ENCODE peak calls at places on chromosomes 5 and 9, in eight cellular contexts. One of them, this sample, is unnamed.

GRCh38 chr5:76402880-76403712 is at the start of gene IQGAP2:
- DNase-seq in progenitor cell of endocrine pancreas: peak; percentile 81
- DNase-seq in midbrain: peak; percentile 14
- DNase-seq in NCI-H460: peak; percentile 46
- DNase-seq in GM10248: peak; percentile 88
- DNase-seq in CD8-positive, alpha-beta memory T cell: peak; percentile 94
- DNase-seq in HT-29: peak; percentile 81
- DNase-seq in activated T-cell treated with anti-CD3 and anti-CD28 coated beads for 48 hours: peak; percentile 81
- DNase-seq in this sample: peak; percentile 89

GRCh38 chr9:110069326-110070248 is 138.4 kb downstream of the C9orf152 start:
- DNase-seq in progenitor cell of endocrine pancreas: no peak
- DNase-seq in midbrain: no peak
- DNase-seq in NCI-H460: no peak
- DNase-seq in GM10248: no peak
- DNase-seq in CD8-positive, alpha-beta memory T cell: no peak
- DNase-seq in HT-29: no peak
- DNase-seq in activated T-cell treated with anti-CD3 and anti-CD28 coated beads for 48 hours: no peak
- DNase-seq in this sample: no peak

GRCh38 chr9:34522091-34522887 is 501 bp downstream of the ENHO start:
- DNase-seq in progenitor cell of endocrine pancreas: no peak
- DNase-seq in midbrain: no peak
- DNase-seq in NCI-H460: no peak
- DNase-seq in GM10248: no peak
- DNase-seq in CD8-positive, alpha-beta memory T cell: no peak
- DNase-seq in HT-29: no peak
- DNase-seq in activated T-cell treated with anti-CD3 and anti-CD28 coated beads for 48 hours: no peak
- DNase-seq in this sample: no peak

GRCh38 chr5:173340451-173340850 is 12.2 kb upstream of the STC2 start:
- DNase-seq in progenitor cell of endocrine pancreas: no peak
- DNase-seq in midbrain: no peak
- DNase-seq in NCI-H460: no peak
- DNase-seq in GM10248: no peak
- DNase-seq in CD8-positive, alpha-beta memory T cell: no peak
- DNase-seq in HT-29: no peak
- DNase-seq in activated T-cell treated with anti-CD3 and anti-CD28 coated beads for 48 hours: no peak
- DNase-seq in this sample: no peak

GRCh38 chr5:62791059-62791458 is 212.4 kb downstream of the LRRC70 start:
- DNase-seq in progenitor cell of endocrine pancreas: no peak
- DNase-seq in midbrain: no peak
- DNase-seq in NCI-H460: peak; percentile 16
- DNase-seq in GM10248: no peak
- DNase-seq in CD8-positive, alpha-beta memory T cell: no peak
- DNase-seq in HT-29: peak; percentile 38
- DNase-seq in activated T-cell treated with anti-CD3 and anti-CD28 coated beads for 48 hours: no peak
- DNase-seq in this sample: no peak

GRCh38 chr5:82312373-82312856 is 34.3 kb upstream of the RPS23 start:
- DNase-seq in progenitor cell of endocrine pancreas: peak; percentile 44
- DNase-seq in midbrain: peak; percentile 68
- DNase-seq in NCI-H460: peak; percentile 62
- DNase-seq in GM10248: peak; percentile 31
- DNase-seq in CD8-positive, alpha-beta memory T cell: no peak
- DNase-seq in HT-29: peak; percentile 88
- DNase-seq in activated T-cell treated with anti-CD3 and anti-CD28 coated beads for 48 hours: peak; percentile 29
- DNase-seq in this sample: no peak

GRCh38 chr9:38319496-38320173 is 72.9 kb upstream of the ALDH1B1 start:
- DNase-seq in progenitor cell of endocrine pancreas: no peak
- DNase-seq in midbrain: no peak
- DNase-seq in NCI-H460: no peak
- DNase-seq in GM10248: no peak
- DNase-seq in CD8-positive, alpha-beta memory T cell: no peak
- DNase-seq in HT-29: no peak
- DNase-seq in activated T-cell treated with anti-CD3 and anti-CD28 coated beads for 48 hours: no peak
- DNase-seq in this sample: no peak

GRCh38 chr9:135589596-135590485 is 28.3 kb downstream of the PAEP start:
- DNase-seq in progenitor cell of endocrine pancreas: no peak
- DNase-seq in midbrain: no peak
- DNase-seq in NCI-H460: no peak
- DNase-seq in GM10248: no peak
- DNase-seq in CD8-positive, alpha-beta memory T cell: peak; percentile 11
- DNase-seq in HT-29: no peak
- DNase-seq in activated T-cell treated with anti-CD3 and anti-CD28 coated beads for 48 hours: no peak
- DNase-seq in this sample: no peak

GRCh38 chr5:133319905-133320520 is 268.2 kb downstream of the HSPA4 start:
- DNase-seq in progenitor cell of endocrine pancreas: no peak
- DNase-seq in midbrain: no peak
- DNase-seq in NCI-H460: no peak
- DNase-seq in GM10248: no peak
- DNase-seq in CD8-positive, alpha-beta memory T cell: no peak
- DNase-seq in HT-29: peak; percentile 11
- DNase-seq in activated T-cell treated with anti-CD3 and anti-CD28 coated beads for 48 hours: no peak
- DNase-seq in this sample: no peak

GRCh38 chr5:59506285-59506877 is 387.1 kb downstream of the PDE4D start:
- DNase-seq in progenitor cell of endocrine pancreas: no peak
- DNase-seq in midbrain: peak; percentile 15
- DNase-seq in NCI-H460: no peak
- DNase-seq in GM10248: no peak
- DNase-seq in CD8-positive, alpha-beta memory T cell: no peak
- DNase-seq in HT-29: peak; percentile 33
- DNase-seq in activated T-cell treated with anti-CD3 and anti-CD28 coated beads for 48 hours: no peak
- DNase-seq in this sample: no peak

GRCh38 chr9:111599092-111599947 is at the start of gene PTGR1:
- DNase-seq in progenitor cell of endocrine pancreas: peak; percentile 40
- DNase-seq in midbrain: peak; percentile 37
- DNase-seq in NCI-H460: peak; percentile 82
- DNase-seq in GM10248: peak; percentile 60
- DNase-seq in CD8-positive, alpha-beta memory T cell: no peak
- DNase-seq in HT-29: peak; percentile 84
- DNase-seq in activated T-cell treated with anti-CD3 and anti-CD28 coated beads for 48 hours: peak; percentile 31
- DNase-seq in this sample: peak; percentile 75

GRCh38 chr5:171367424-171368370 is 20.0 kb upstream of the NPM1 start:
- DNase-seq in progenitor cell of endocrine pancreas: no peak
- DNase-seq in midbrain: no peak
- DNase-seq in NCI-H460: no peak
- DNase-seq in GM10248: no peak
- DNase-seq in CD8-positive, alpha-beta memory T cell: no peak
- DNase-seq in HT-29: no peak
- DNase-seq in activated T-cell treated with anti-CD3 and anti-CD28 coated beads for 48 hours: no peak
- DNase-seq in this sample: no peak

GRCh38 chr9:81492710-81493447 is 196.5 kb downstream of the TLE1 start:
- DNase-seq in progenitor cell of endocrine pancreas: no peak
- DNase-seq in midbrain: no peak
- DNase-seq in NCI-H460: no peak
- DNase-seq in GM10248: no peak
- DNase-seq in CD8-positive, alpha-beta memory T cell: no peak
- DNase-seq in HT-29: peak; percentile 44
- DNase-seq in activated T-cell treated with anti-CD3 and anti-CD28 coated beads for 48 hours: no peak
- DNase-seq in this sample: no peak

GRCh38 chr5:143887901-143888648 is 76.1 kb downstream of the HMHB1 start:
- DNase-seq in progenitor cell of endocrine pancreas: no peak
- DNase-seq in midbrain: no peak
- DNase-seq in NCI-H460: no peak
- DNase-seq in GM10248: no peak
- DNase-seq in CD8-positive, alpha-beta memory T cell: no peak
- DNase-seq in HT-29: no peak
- DNase-seq in activated T-cell treated with anti-CD3 and anti-CD28 coated beads for 48 hours: no peak
- DNase-seq in this sample: no peak

GRCh38 chr9:128636556-128637530 is 19.8 kb downstream of the DYNC2I2 start:
- DNase-seq in progenitor cell of endocrine pancreas: no peak
- DNase-seq in midbrain: no peak
- DNase-seq in NCI-H460: no peak
- DNase-seq in GM10248: no peak
- DNase-seq in CD8-positive, alpha-beta memory T cell: no peak
- DNase-seq in HT-29: no peak
- DNase-seq in activated T-cell treated with anti-CD3 and anti-CD28 coated beads for 48 hours: no peak
- DNase-seq in this sample: no peak

GRCh38 chr5:36444582-36444999 is 142.9 kb upstream of the RANBP3L start:
- DNase-seq in progenitor cell of endocrine pancreas: no peak
- DNase-seq in midbrain: peak; percentile 46
- DNase-seq in NCI-H460: no peak
- DNase-seq in GM10248: no peak
- DNase-seq in CD8-positive, alpha-beta memory T cell: no peak
- DNase-seq in HT-29: no peak
- DNase-seq in activated T-cell treated with anti-CD3 and anti-CD28 coated beads for 48 hours: no peak
- DNase-seq in this sample: no peak

GRCh38 chr5:172450861-172451695 is 3.2 kb downstream of the SH3PXD2B start:
- DNase-seq in progenitor cell of endocrine pancreas: no peak
- DNase-seq in midbrain: peak; percentile 72
- DNase-seq in NCI-H460: no peak
- DNase-seq in GM10248: peak; percentile 46
- DNase-seq in CD8-positive, alpha-beta memory T cell: no peak
- DNase-seq in HT-29: peak; percentile 58
- DNase-seq in activated T-cell treated with anti-CD3 and anti-CD28 coated beads for 48 hours: peak; percentile 42
- DNase-seq in this sample: no peak

GRCh38 chr5:509632-510185 is 14.5 kb downstream of the SLC9A3 start:
- DNase-seq in progenitor cell of endocrine pancreas: no peak
- DNase-seq in midbrain: no peak
- DNase-seq in NCI-H460: no peak
- DNase-seq in GM10248: no peak
- DNase-seq in CD8-positive, alpha-beta memory T cell: no peak
- DNase-seq in HT-29: no peak
- DNase-seq in activated T-cell treated with anti-CD3 and anti-CD28 coated beads for 48 hours: no peak
- DNase-seq in this sample: no peak